ENCODE peak calls at places on chromosomes 5 and 9, in nine cellular contexts. D is EL; X is dorsolateral prefrontal cortex; T is iris pigment epithelial cell; F is putamen; W is stimulated activated CD4-positive, alpha-beta T cell treated with anti-CD3 and anti-CD28 coated beads, TNF-alpha, amount 100 ng/mL, for 4 hours; R is HS-27A; Q is T-helper 1 cell; B is ovary. S is an unnamed sample.

GRCh38 chr5:116389601-116390000 is 185.0 kb downstream of the SEMA6A start:
- DNase-seq in D (no peak), X (no peak), T (no peak), F (no peak), W (no peak), R (no peak), Q (no peak), B (no peak), S (no peak)

GRCh38 chr9:135650408-135650807 is 11.1 kb upstream of the GLT6D1 start:
- DNase-seq in D (no peak), X (no peak), T (no peak), F (no peak), W (no peak), R (no peak), Q (no peak), B (no peak), S (no peak)

GRCh38 chr5:154606675-154607321 is 128.8 kb upstream of the HAND1 start:
- DNase-seq in D (no peak), X (no peak), T (no peak), F (no peak), W (no peak), R (no peak), Q (no peak), B (no peak), S (no peak)

GRCh38 chr9:19527663-19528062 is 118.9 kb downstream of the ACER2 start:
- DNase-seq in D (no peak), X (no peak), T (no peak), F (no peak), W (no peak), R (no peak), Q (no peak), B (no peak), S (no peak)

GRCh38 chr9:100587375-100587774 is 9.5 kb downstream of the CAVIN4 start:
- DNase-seq in D (peak), X (no peak), T (peak), F (no peak), W (no peak), R (no peak), Q (no peak), B (no peak), S (no peak)

GRCh38 chr9:108057421-108058136 is 568.0 kb upstream of the KLF4 start:
- DNase-seq in D (peak), X (no peak), T (peak), F (no peak), W (no peak), R (peak), Q (no peak), B (peak), S (no peak)

GRCh38 chr9:76472925-76473324 is 13.9 kb downstream of the GCNT1 start:
- DNase-seq in D (no peak), X (no peak), T (no peak), F (no peak), W (no peak), R (no peak), Q (no peak), B (no peak), S (no peak)

GRCh38 chr9:120559546-120559945 is 20.4 kb downstream of the CDK5RAP2 start:
- DNase-seq in D (no peak), X (no peak), T (no peak), F (no peak), W (no peak), R (no peak), Q (no peak), B (no peak), S (no peak)

GRCh38 chr5:68066277-68066955 is 149.1 kb upstream of the PIK3R1 start:
- DNase-seq in D (peak), X (no peak), T (peak), F (no peak), W (no peak), R (no peak), Q (no peak), B (no peak), S (no peak)

GRCh38 chr9:105832311-105832710 is 138.0 kb downstream of the TMEM38B start:
- DNase-seq in D (peak), X (no peak), T (no peak), F (no peak), W (no peak), R (no peak), Q (no peak), B (no peak), S (no peak)

GRCh38 chr5:107502711-107503110 is 168.0 kb downstream of the EFNA5 start:
- DNase-seq in D (no peak), X (no peak), T (no peak), F (no peak), W (no peak), R (no peak), Q (no peak), B (no peak), S (no peak)

GRCh38 chr9:79224672-79225433 is 346.9 kb upstream of the TLE4 start:
- DNase-seq in D (peak), X (no peak), T (peak), F (no peak), W (no peak), R (peak), Q (no peak), B (no peak), S (no peak)

GRCh38 chr5:10762178-10762775 is 1.2 kb upstream of the DAP start:
- DNase-seq in D (no peak), X (no peak), T (no peak), F (peak), W (no peak), R (no peak), Q (no peak), B (peak), S (no peak)

GRCh38 chr5:138626333-138626944 is 51.2 kb upstream of the HSPA9 start:
- DNase-seq in D (peak), X (no peak), T (no peak), F (no peak), W (no peak), R (no peak), Q (no peak), B (no peak), S (no peak)

GRCh38 chr5:67350600-67351315 is 154.2 kb upstream of the CD180 start:
- DNase-seq in D (no peak), X (no peak), T (no peak), F (no peak), W (no peak), R (no peak), Q (no peak), B (no peak), S (no peak)

GRCh38 chr5:149210968-149211495 is 60.6 kb upstream of the AFAP1L1 start:
- DNase-seq in D (no peak), X (no peak), T (peak), F (no peak), W (no peak), R (no peak), Q (no peak), B (no peak), S (no peak)

GRCh38 chr5:67989457-67989856 is 226.1 kb upstream of the PIK3R1 start:
- DNase-seq in D (no peak), X (no peak), T (peak), F (no peak), W (no peak), R (no peak), Q (no peak), B (no peak), S (no peak)

GRCh38 chr5:73189816-73190451 is 16.9 kb downstream of the TMEM174 start:
- DNase-seq in D (peak), X (no peak), T (peak), F (peak), W (no peak), R (no peak), Q (no peak), B (no peak), S (no peak)

GRCh38 chr5:174188300-174188699 is 142.8 kb downstream of the NSG2 start:
- DNase-seq in D (no peak), X (no peak), T (no peak), F (no peak), W (no peak), R (no peak), Q (no peak), B (no peak), S (no peak)

GRCh38 chr5:127909078-127909477 is 174.5 kb upstream of the SLC12A2 start:
- DNase-seq in D (peak), X (no peak), T (peak), F (no peak), W (no peak), R (no peak), Q (no peak), B (no peak), S (no peak)

GRCh38 chr5:93735378-93735777 is 6.0 kb downstream of the POU5F2 start:
- DNase-seq in D (no peak), X (no peak), T (peak), F (no peak), W (no peak), R (no peak), Q (no peak), B (no peak), S (no peak)

GRCh38 chr9:134065720-134066419 is 2.0 kb downstream of the BRD3 start:
- DNase-seq in D (peak), X (no peak), T (peak), F (no peak), W (peak), R (no peak), Q (peak), B (no peak), S (peak)

GRCh38 chr9:94623253-94623652 is 16.1 kb downstream of the FBP1 start:
- DNase-seq in D (peak), X (no peak), T (peak), F (no peak), W (no peak), R (no peak), Q (no peak), B (no peak), S (peak)

GRCh38 chr5:57324159-57324558 is 150.3 kb downstream of the GPBP1 start:
- DNase-seq in D (no peak), X (no peak), T (no peak), F (no peak), W (no peak), R (no peak), Q (no peak), B (no peak), S (no peak)

GRCh38 chr5:55187370-55187769 is 14.4 kb upstream of the CDC20B start:
- DNase-seq in D (no peak), X (no peak), T (peak), F (no peak), W (no peak), R (no peak), Q (no peak), B (no peak), S (no peak)

GRCh38 chr9:134025606-134026541 is 593 bp downstream of the BRD3OS start:
- DNase-seq in D (peak), X (no peak), T (peak), F (peak), W (peak), R (no peak), Q (peak), B (peak), S (peak)

GRCh38 chr5:133434336-133434735 is 178.0 kb downstream of the FSTL4 start:
- DNase-seq in D (no peak), X (no peak), T (no peak), F (no peak), W (no peak), R (no peak), Q (no peak), B (no peak), S (no peak)

GRCh38 chr9:2227468-2227867 is 212.3 kb downstream of the SMARCA2 start:
- DNase-seq in D (peak), X (no peak), T (peak), F (no peak), W (no peak), R (no peak), Q (no peak), B (peak), S (no peak)

GRCh38 chr5:11385901-11386293 is 518.3 kb downstream of the CTNND2 start:
- DNase-seq in D (no peak), X (peak), T (no peak), F (peak), W (no peak), R (no peak), Q (no peak), B (no peak), S (no peak)

GRCh38 chr5:108786806-108787483 is 39.2 kb downstream of the FER start:
- DNase-seq in D (no peak), X (no peak), T (no peak), F (no peak), W (no peak), R (no peak), Q (no peak), B (no peak), S (no peak)

GRCh38 chr9:70085241-70085640 is 41.6 kb downstream of the MAMDC2 start:
- DNase-seq in D (peak), X (no peak), T (peak), F (no peak), W (no peak), R (no peak), Q (no peak), B (no peak), S (no peak)

GRCh38 chr9:89657765-89658164 is 53.0 kb downstream of the GADD45G start:
- DNase-seq in D (no peak), X (no peak), T (no peak), F (no peak), W (no peak), R (no peak), Q (no peak), B (no peak), S (no peak)

GRCh38 chr5:140174472-140175366 is at the start of gene CYSTM1:
- DNase-seq in D (peak), X (peak), T (peak), F (peak), W (peak), R (no peak), Q (peak), B (peak), S (peak)

GRCh38 chr9:29685531-29685930 is 2112.2 kb upstream of the C9orf72 start:
- DNase-seq in D (no peak), X (no peak), T (no peak), F (no peak), W (no peak), R (no peak), Q (no peak), B (no peak), S (no peak)

S was measured in activated naive CD8-positive, alpha-beta T cell treated with anti-CD3 and anti-CD28 coated beads, Interleukin-2, amount 50 U/mL, for 24 hours.